ENCODE peak calls at places on chromosomes 4 and X, in nine cellular contexts. One of them, this sample, is unnamed.

GRCh38 chr4:48943387-48943786 is 36.8 kb upstream of the OCIAD2 start:
- DNase-seq in lower leg skin: no peak
- DNase-seq in A549: peak
- DNase-seq in heart left ventricle: no peak
- DNase-seq in HCT116: peak
- DNase-seq in endothelial cell of umbilical vein: no peak
- DNase-seq in H1: no peak
- DNase-seq in prostate gland: no peak
- DNase-seq in stomach: no peak
- DNase-seq in this sample: no peak

GRCh38 chr4:66055999-66056398 is 385.7 kb upstream of the EPHA5 start:
- DNase-seq in H1: no peak
- DNase-seq in lower leg skin: no peak
- DNase-seq in A549: no peak
- DNase-seq in HCT116: no peak
- DNase-seq in endothelial cell of umbilical vein: no peak
- DNase-seq in prostate gland: no peak
- DNase-seq in stomach: no peak
- DNase-seq in heart left ventricle: no peak
- DNase-seq in this sample: no peak

GRCh38 chrX:39957816-39958561 is 139.8 kb downstream of the BCOR start:
- DNase-seq in H1: no peak
- DNase-seq in HCT116: no peak
- DNase-seq in endothelial cell of umbilical vein: no peak
- DNase-seq in prostate gland: no peak
- DNase-seq in lower leg skin: no peak
- DNase-seq in A549: no peak
- DNase-seq in stomach: no peak
- DNase-seq in heart left ventricle: peak
- DNase-seq in this sample: no peak

GRCh38 chr4:165006457-165006856 is 25.3 kb upstream of the TRIM60 start:
- DNase-seq in H1: no peak
- DNase-seq in heart left ventricle: no peak
- DNase-seq in stomach: no peak
- DNase-seq in endothelial cell of umbilical vein: no peak
- DNase-seq in HCT116: no peak
- DNase-seq in prostate gland: no peak
- DNase-seq in A549: no peak
- DNase-seq in lower leg skin: no peak
- DNase-seq in this sample: no peak

GRCh38 chr4:182547435-182547834 is 304.2 kb downstream of the TENM3 start:
- DNase-seq in lower leg skin: no peak
- DNase-seq in stomach: no peak
- DNase-seq in HCT116: no peak
- DNase-seq in H1: no peak
- DNase-seq in endothelial cell of umbilical vein: no peak
- DNase-seq in prostate gland: no peak
- DNase-seq in A549: no peak
- DNase-seq in heart left ventricle: no peak
- DNase-seq in this sample: no peak

GRCh38 chrX:47171996-47172395 is 21.6 kb upstream of the UBA1 start:
- DNase-seq in lower leg skin: no peak
- DNase-seq in A549: no peak
- DNase-seq in heart left ventricle: no peak
- DNase-seq in endothelial cell of umbilical vein: no peak
- DNase-seq in stomach: peak
- DNase-seq in HCT116: no peak
- DNase-seq in prostate gland: no peak
- DNase-seq in H1: no peak
- DNase-seq in this sample: no peak

GRCh38 chrX:106009145-106009544 is 29.4 kb downstream of the SERPINA7 start:
- DNase-seq in HCT116: no peak
- DNase-seq in H1: no peak
- DNase-seq in prostate gland: no peak
- DNase-seq in A549: no peak
- DNase-seq in heart left ventricle: no peak
- DNase-seq in stomach: no peak
- DNase-seq in lower leg skin: no peak
- DNase-seq in endothelial cell of umbilical vein: no peak
- DNase-seq in this sample: no peak

GRCh38 chrX:45668686-45669443 is 468.2 kb upstream of the DIPK2B start:
- DNase-seq in HCT116: peak
- DNase-seq in lower leg skin: no peak
- DNase-seq in prostate gland: no peak
- DNase-seq in endothelial cell of umbilical vein: peak
- DNase-seq in stomach: no peak
- DNase-seq in H1: no peak
- DNase-seq in heart left ventricle: no peak
- DNase-seq in A549: no peak
- DNase-seq in this sample: no peak

GRCh38 chr4:74444891-74445642 is at the start of gene AREG:
- DNase-seq in A549: peak
- DNase-seq in lower leg skin: peak
- DNase-seq in endothelial cell of umbilical vein: peak
- DNase-seq in HCT116: peak
- DNase-seq in H1: peak
- DNase-seq in heart left ventricle: peak
- DNase-seq in stomach: peak
- DNase-seq in prostate gland: peak
- DNase-seq in this sample: peak

GRCh38 chr4:105895609-105896460 is 564 bp downstream of the NPNT start:
- DNase-seq in lower leg skin: no peak
- DNase-seq in stomach: no peak
- DNase-seq in prostate gland: peak
- DNase-seq in A549: no peak
- DNase-seq in H1: no peak
- DNase-seq in endothelial cell of umbilical vein: no peak
- DNase-seq in HCT116: no peak
- DNase-seq in heart left ventricle: peak
- DNase-seq in this sample: no peak

GRCh38 chr4:40283968-40284367 is 51.2 kb upstream of the CHRNA9 start:
- DNase-seq in HCT116: peak
- DNase-seq in heart left ventricle: no peak
- DNase-seq in H1: no peak
- DNase-seq in A549: peak
- DNase-seq in endothelial cell of umbilical vein: no peak
- DNase-seq in stomach: no peak
- DNase-seq in prostate gland: no peak
- DNase-seq in lower leg skin: no peak
- DNase-seq in this sample: no peak

GRCh38 chr4:74653331-74654229 is 140.7 kb downstream of the BTC start:
- DNase-seq in lower leg skin: no peak
- DNase-seq in H1: no peak
- DNase-seq in HCT116: no peak
- DNase-seq in prostate gland: no peak
- DNase-seq in A549: no peak
- DNase-seq in stomach: no peak
- DNase-seq in heart left ventricle: no peak
- DNase-seq in endothelial cell of umbilical vein: no peak
- DNase-seq in this sample: no peak

GRCh38 chr4:161061046-161061445 is 1102.8 kb downstream of the FSTL5 start:
- DNase-seq in H1: no peak
- DNase-seq in heart left ventricle: no peak
- DNase-seq in endothelial cell of umbilical vein: no peak
- DNase-seq in prostate gland: no peak
- DNase-seq in stomach: no peak
- DNase-seq in lower leg skin: no peak
- DNase-seq in HCT116: no peak
- DNase-seq in A549: no peak
- DNase-seq in this sample: no peak

GRCh38 chr4:174318829-174319764 is 35.4 kb downstream of the CEP44 start:
- DNase-seq in endothelial cell of umbilical vein: peak
- DNase-seq in HCT116: peak
- DNase-seq in A549: peak
- DNase-seq in H1: no peak
- DNase-seq in prostate gland: no peak
- DNase-seq in heart left ventricle: no peak
- DNase-seq in lower leg skin: no peak
- DNase-seq in stomach: no peak
- DNase-seq in this sample: peak

GRCh38 chr4:153497091-153497531 is 31.0 kb downstream of the TMEM131L start:
- DNase-seq in H1: no peak
- DNase-seq in lower leg skin: no peak
- DNase-seq in stomach: no peak
- DNase-seq in HCT116: no peak
- DNase-seq in endothelial cell of umbilical vein: peak
- DNase-seq in heart left ventricle: no peak
- DNase-seq in prostate gland: no peak
- DNase-seq in A549: peak
- DNase-seq in this sample: peak

GRCh38 chrX:148498067-148498466 is 2.4 kb upstream of the AFF2 start:
- DNase-seq in heart left ventricle: no peak
- DNase-seq in H1: no peak
- DNase-seq in HCT116: no peak
- DNase-seq in lower leg skin: no peak
- DNase-seq in stomach: no peak
- DNase-seq in A549: no peak
- DNase-seq in endothelial cell of umbilical vein: no peak
- DNase-seq in prostate gland: no peak
- DNase-seq in this sample: no peak

GRCh38 chrX:135346975-135347374 is 37.7 kb downstream of the ETDC start:
- DNase-seq in heart left ventricle: no peak
- DNase-seq in HCT116: no peak
- DNase-seq in prostate gland: no peak
- DNase-seq in H1: no peak
- DNase-seq in lower leg skin: no peak
- DNase-seq in stomach: no peak
- DNase-seq in A549: no peak
- DNase-seq in endothelial cell of umbilical vein: no peak
- DNase-seq in this sample: no peak

DNA sequence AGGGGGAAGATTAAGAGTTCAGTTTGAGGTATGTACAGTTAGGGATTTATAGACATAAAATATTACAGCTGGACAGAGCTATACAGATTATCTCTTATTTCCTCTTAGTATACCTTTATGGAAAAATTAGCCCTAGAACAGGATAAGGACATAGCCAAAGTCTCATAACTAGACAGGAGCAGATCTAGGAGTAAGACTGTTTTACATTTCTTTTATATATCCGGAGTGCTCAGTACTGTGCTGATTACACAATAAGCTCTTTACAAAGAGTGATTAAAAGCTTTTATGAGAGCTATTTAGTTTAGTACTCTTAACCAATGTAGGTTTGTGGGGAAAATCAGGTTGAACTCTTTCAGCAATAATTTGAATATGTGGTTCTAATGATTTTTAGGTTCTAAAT is 105.8 kb downstream of the TBX22 start:
- DNase-seq in H1: no peak
- DNase-seq in lower leg skin: no peak
- DNase-seq in A549: no peak
- DNase-seq in stomach: no peak
- DNase-seq in heart left ventricle: no peak
- DNase-seq in prostate gland: no peak
- DNase-seq in endothelial cell of umbilical vein: no peak
- DNase-seq in HCT116: no peak
- DNase-seq in this sample: no peak
- TF ChIP-seq POLR2A in H1: no peak
- TF ChIP-seq POLR2A in lower leg skin: no peak
- TF ChIP-seq POLR2A in A549: no peak
- TF ChIP-seq POLR2A in stomach: no peak
- TF ChIP-seq POLR2A in heart left ventricle: no peak
- TF ChIP-seq POLR2A in prostate gland: no peak
- TF ChIP-seq POLR2A in endothelial cell of umbilical vein: no peak
- TF ChIP-seq POLR2A in HCT116: no peak
- TF ChIP-seq POLR2A in this sample: no peak

DNA sequence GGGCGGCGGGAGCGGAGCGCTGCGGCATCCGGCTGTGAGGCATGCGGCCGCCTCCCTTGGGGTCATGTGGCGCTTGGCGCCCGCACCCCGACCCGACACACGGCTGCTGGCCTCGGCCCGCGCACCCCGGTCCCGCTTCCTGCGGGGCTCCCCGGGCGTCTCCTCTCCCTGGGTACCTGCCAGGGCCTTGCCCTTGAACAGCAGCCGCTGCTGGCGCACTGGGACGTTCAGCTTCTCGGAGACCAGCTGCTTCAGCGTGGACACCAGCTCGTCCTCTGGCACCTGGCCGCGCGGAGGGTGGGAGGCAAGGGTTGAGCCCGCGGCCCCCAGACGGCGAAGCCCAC is 391 bp downstream of the UBL4A start:
- DNase-seq in H1: no peak
- DNase-seq in endothelial cell of umbilical vein: peak
- DNase-seq in lower leg skin: no peak
- DNase-seq in prostate gland: no peak
- DNase-seq in heart left ventricle: peak
- DNase-seq in A549: no peak
- DNase-seq in stomach: peak
- DNase-seq in HCT116: no peak
- DNase-seq in this sample: peak
- TF ChIP-seq POLR2A in H1: no peak
- TF ChIP-seq POLR2A in endothelial cell of umbilical vein: no peak
- TF ChIP-seq POLR2A in lower leg skin: no peak
- TF ChIP-seq POLR2A in prostate gland: no peak
- TF ChIP-seq POLR2A in heart left ventricle: no peak
- TF ChIP-seq POLR2A in A549: no peak
- TF ChIP-seq POLR2A in stomach: no peak
- TF ChIP-seq POLR2A in HCT116: no peak
- TF ChIP-seq POLR2A in this sample: no peak

GRCh38 chr4:76611611-76612010 is 176.6 kb downstream of the SHROOM3 start:
- DNase-seq in prostate gland: peak
- DNase-seq in endothelial cell of umbilical vein: peak
- DNase-seq in HCT116: no peak
- DNase-seq in stomach: peak
- DNase-seq in A549: peak
- DNase-seq in lower leg skin: no peak
- DNase-seq in H1: no peak
- DNase-seq in heart left ventricle: no peak
- DNase-seq in this sample: no peak
- TF ChIP-seq POLR2A in prostate gland: no peak
- TF ChIP-seq POLR2A in endothelial cell of umbilical vein: no peak
- TF ChIP-seq POLR2A in HCT116: no peak
- TF ChIP-seq POLR2A in stomach: no peak
- TF ChIP-seq POLR2A in A549: no peak
- TF ChIP-seq POLR2A in lower leg skin: no peak
- TF ChIP-seq POLR2A in H1: no peak
- TF ChIP-seq POLR2A in heart left ventricle: no peak
- TF ChIP-seq POLR2A in this sample: no peak

GRCh38 chr4:38082424-38083374 is 122.5 kb downstream of the PTTG2 start:
- DNase-seq in A549: no peak
- DNase-seq in endothelial cell of umbilical vein: peak
- DNase-seq in stomach: no peak
- DNase-seq in lower leg skin: no peak
- DNase-seq in prostate gland: no peak
- DNase-seq in HCT116: no peak
- DNase-seq in heart left ventricle: no peak
- DNase-seq in H1: no peak
- DNase-seq in this sample: no peak
- TF ChIP-seq POLR2A in A549: no peak
- TF ChIP-seq POLR2A in endothelial cell of umbilical vein: no peak
- TF ChIP-seq POLR2A in stomach: no peak
- TF ChIP-seq POLR2A in lower leg skin: no peak
- TF ChIP-seq POLR2A in prostate gland: no peak
- TF ChIP-seq POLR2A in HCT116: no peak
- TF ChIP-seq POLR2A in heart left ventricle: no peak
- TF ChIP-seq POLR2A in H1: no peak
- TF ChIP-seq POLR2A in this sample: no peak